ENCODE peak calls at places on chromosomes 5 and 9, in seven cellular contexts. A, P, U, V, Z, M and O are unnamed samples.

GRCh38 chr5:54883374-54884194 is 101.8 kb downstream of the ESM1 start:
- DNase-seq in A (no peak), P (peak; percentile 37), U (no peak), V (no peak), Z (no peak), M (peak; percentile 78), O (no peak)

GRCh38 chr5:145847499-145848497 is 12.7 kb upstream of the PRELID2 start:
- DNase-seq in A (no peak), P (no peak), U (no peak), V (peak; percentile 83), Z (peak; percentile 91), M (no peak), O (peak; percentile 89)

GRCh38 chr9:128556276-128556675 is 3.9 kb downstream of the SPTAN1 start:
- DNase-seq in A (no peak), P (no peak), U (no peak), V (no peak), Z (no peak), M (no peak), O (no peak)

GRCh38 chr9:131278421-131279111 is 2.3 kb upstream of the FAM78A start:
- DNase-seq in A (no peak), P (no peak), U (peak; percentile 61), V (no peak), Z (no peak), M (no peak), O (no peak)

GRCh38 chr5:14063691-14064090 is 79.5 kb upstream of the TRIO start:
- DNase-seq in A (no peak), P (no peak), U (no peak), V (no peak), Z (no peak), M (no peak), O (no peak)

GRCh38 chr9:115093550-115093949 is 24.4 kb downstream of the TNC start:
- DNase-seq in A (no peak), P (no peak), U (no peak), V (no peak), Z (no peak), M (no peak), O (no peak)

GRCh38 chr5:114924784-114925183 is 244.9 kb downstream of the TRIM36 start:
- DNase-seq in A (no peak), P (no peak), U (no peak), V (no peak), Z (peak; percentile 11), M (peak; percentile 3), O (no peak)

GRCh38 chr5:77972545-77973252 is 196.6 kb upstream of the TBCA start:
- DNase-seq in A (no peak), P (peak; percentile 22), U (no peak), V (no peak), Z (no peak), M (peak; percentile 45), O (no peak)

GRCh38 chr9:103721056-103721455 is 373.1 kb upstream of the SMC2 start:
- DNase-seq in A (no peak), P (no peak), U (no peak), V (no peak), Z (no peak), M (no peak), O (no peak)

GRCh38 chr5:96855041-96855872 is 21.0 kb upstream of the ERAP2 start:
- DNase-seq in A (no peak), P (no peak), U (no peak), V (no peak), Z (peak; percentile 68), M (no peak), O (peak; percentile 59)

GRCh38 chr5:138024117-138024516 is 8.8 kb downstream of the FAM13B start:
- DNase-seq in A (no peak), P (no peak), U (no peak), V (peak; percentile 14), Z (no peak), M (no peak), O (no peak)

GRCh38 chr5:139272471-139273321 is 20.8 kb upstream of the MATR3 start:
- DNase-seq in A (no peak), P (no peak), U (no peak), V (peak; percentile 76), Z (peak; percentile 92), M (no peak), O (peak; percentile 72)

GRCh38 chr5:72402959-72403628 is 82.9 kb downstream of the PTCD2 start:
- DNase-seq in A (no peak), P (no peak), U (no peak), V (no peak), Z (no peak), M (peak; percentile 14), O (no peak)

GRCh38 chr5:91269198-91269597 is 113.9 kb downstream of the ARRDC3 start:
- DNase-seq in A (no peak), P (no peak), U (no peak), V (peak; percentile 17), Z (no peak), M (no peak), O (no peak)

GRCh38 chr5:36734422-36734821 is 128.0 kb downstream of the SLC1A3 start:
- DNase-seq in A (no peak), P (no peak), U (no peak), V (peak; percentile 10), Z (peak; percentile 23), M (no peak), O (no peak)

GRCh38 chr5:127844631-127845030 is 141.4 kb downstream of the CCDC192 start:
- DNase-seq in A (no peak), P (no peak), U (peak; percentile 81), V (no peak), Z (no peak), M (peak; percentile 1), O (no peak)

GRCh38 chr5:135978212-135978631 is 23.4 kb upstream of the LECT2 start:
- DNase-seq in A (no peak), P (no peak), U (no peak), V (no peak), Z (no peak), M (peak; percentile 14), O (no peak)

GRCh38 chr9:129437626-129438323 is 183.1 kb downstream of the C9orf50 start:
- DNase-seq in A (no peak), P (no peak), U (no peak), V (no peak), Z (no peak), M (no peak), O (no peak)